ENCODE peak calls at places on chromosomes 12 and 14, in four cellular contexts. X is A549, G is HepG2, J is H1. K is an unnamed sample.

GRCh38 chr12:25034676-25035075 is 85.8 kb upstream of the BCAT1 start:
- DNase-seq in J (no peak), X (no peak), G (no peak), K (no peak)

GRCh38 chr14:21041676-21042433 is at the start of gene RNASE7:
- DNase-seq in X (no peak), G (no peak), J (no peak), K (no peak)

GRCh38 chr14:35331605-35332516 is 39.7 kb downstream of the PSMA6 start:
- DNase-seq in J (peak), X (no peak), G (peak), K (peak)

GRCh38 chr12:121441555-121441954 is 41.6 kb downstream of the RNF34 start:
- DNase-seq in X (peak), G (peak), J (peak), K (no peak)

GRCh38 chr12:131112016-131112415 is 158.3 kb downstream of the ADGRD1 start:
- DNase-seq in G (no peak), J (no peak), X (no peak), K (no peak)

GRCh38 chr14:51293149-51293925 is 53.3 kb downstream of the TMX1 start:
- DNase-seq in G (no peak), J (no peak), X (no peak), K (no peak)

GRCh38 chr14:103033744-103034143 is 23.6 kb downstream of the CDC42BPB start:
- DNase-seq in J (no peak), G (no peak), X (no peak), K (no peak)

GRCh38 chr12:12024958-12025682 is 45.6 kb upstream of the BCL2L14 start:
- DNase-seq in X (no peak), G (no peak), J (peak), K (no peak)

GRCh38 chr12:76921072-76921471 is 42.3 kb upstream of the CSRP2 start:
- DNase-seq in G (no peak), J (no peak), X (no peak), K (no peak)

GRCh38 chr12:132619301-132620112 is 931 bp downstream of the P2RX2 start:
- DNase-seq in X (no peak), J (peak), G (no peak), K (no peak)

GRCh38 chr14:79608426-79608825 is 602.9 kb downstream of the DIO2 start:
- DNase-seq in G (no peak), X (no peak), J (no peak), K (no peak)

GRCh38 chr12:24380122-24380521 is 430.7 kb upstream of the SOX5 start:
- DNase-seq in J (no peak), X (no peak), G (no peak), K (no peak)

GRCh38 chr14:53227154-53227718 is 74.1 kb upstream of the DDHD1 start:
- DNase-seq in X (no peak), J (no peak), G (no peak), K (no peak)

GRCh38 chr12:104576178-104576778 is 119.5 kb downstream of the CHST11 start:
- DNase-seq in J (no peak), G (no peak), X (no peak), K (no peak)

GRCh38 chr14:92397140-92397815 is 74.3 kb downstream of the SLC24A4 start:
- DNase-seq in G (no peak), J (no peak), X (peak), K (peak)

GRCh38 chr12:113674302-113674701 is 202.6 kb upstream of the LHX5 start:
- DNase-seq in G (no peak), J (no peak), X (no peak), K (no peak)

DNA sequence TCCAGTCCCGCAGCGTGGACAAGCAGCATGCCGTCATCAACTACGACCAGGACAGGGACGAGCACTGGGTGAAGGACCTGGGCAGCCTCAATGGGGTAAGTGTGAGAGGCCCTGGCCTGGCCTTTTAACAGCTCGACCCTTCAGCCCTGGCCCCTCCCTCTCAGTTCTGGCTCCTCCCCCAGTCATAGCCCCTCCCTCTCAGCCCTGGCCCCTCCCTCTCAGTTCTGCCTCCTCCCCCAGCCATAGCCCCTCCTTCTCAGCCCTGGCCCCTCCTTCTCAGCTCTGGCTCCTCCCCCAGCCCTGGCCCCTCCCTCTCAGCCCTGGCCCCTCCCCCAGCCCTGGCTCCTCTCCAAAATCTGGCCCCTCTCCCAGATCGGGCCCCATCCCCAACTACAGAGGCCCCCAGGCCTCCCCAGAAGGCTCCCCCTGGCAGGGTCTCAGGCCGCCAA is 11.2 kb downstream of the CEP170B start:
- DNase-seq in G (no peak), X (peak), J (peak), K (peak)
- TF ChIP-seq MAX in G (no peak), X (no peak), J (no peak), K (no peak)

DNA sequence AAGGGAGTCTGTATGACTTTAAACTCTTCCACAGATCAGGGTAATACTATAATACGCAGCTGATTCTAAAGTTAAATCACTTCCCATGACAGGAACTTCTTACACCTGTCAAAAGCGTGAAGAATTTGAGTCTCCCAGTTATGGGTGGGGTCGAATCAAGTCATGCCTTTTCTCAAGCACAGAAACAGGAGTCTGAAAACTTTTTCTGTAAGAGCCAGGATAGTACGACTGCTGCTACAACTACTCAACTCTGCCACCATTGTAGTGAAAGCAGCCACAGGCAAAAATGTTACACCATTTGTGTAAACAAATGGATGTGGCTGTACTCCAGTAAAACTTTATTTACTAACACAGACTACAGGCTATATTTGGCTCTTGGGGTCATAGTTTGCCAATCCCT is 90.3 kb downstream of the DUSP6 start:
- DNase-seq in J (no peak), G (no peak), X (no peak), K (no peak)
- TF ChIP-seq MAX in J (no peak), G (no peak), X (no peak), K (no peak)

GRCh38 chr12:68893201-68893600 is 39.8 kb downstream of the CPM start:
- DNase-seq in J (no peak), X (no peak), G (no peak), K (no peak)
- TF ChIP-seq MAX in J (no peak), X (no peak), G (no peak), K (no peak)

DNA sequence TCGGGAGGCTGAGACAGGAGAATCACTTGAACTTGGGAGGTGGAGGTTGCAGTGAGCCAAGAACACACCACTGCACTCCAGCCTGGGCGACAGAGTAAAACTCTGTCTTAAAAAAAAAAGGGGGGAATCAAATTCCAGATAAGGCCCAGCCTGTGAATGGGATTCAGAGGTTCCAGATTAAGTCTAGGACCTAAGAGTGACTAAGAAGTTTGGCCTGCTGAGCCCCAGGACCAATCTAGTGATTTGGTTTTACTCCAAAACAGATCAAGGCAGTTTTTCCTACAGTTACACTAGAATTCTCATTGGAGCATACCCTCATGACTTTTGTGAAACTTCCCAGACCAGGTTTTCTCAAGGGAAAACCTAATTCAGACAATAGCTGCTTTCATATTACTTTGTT is 22.8 kb downstream of the EXOC5 start:
- DNase-seq in G (no peak), J (no peak), X (no peak), K (no peak)
- TF ChIP-seq MAX in G (no peak), J (no peak), X (no peak), K (no peak)